ENCODE peak calls at places on chromosomes 4 and X, in seven cellular contexts. P is uterus, Y is ovary, F is AG09309, K is MCF 10A, X is anterior cingulate cortex, N is occipital lobe. W is an unnamed sample.

GRCh38 chr4:118967393-118967792 is 78.7 kb downstream of the SYNPO2 start:
- DNase-seq in F (no peak), X (no peak), Y (no peak), K (peak), P (peak), N (no peak), W (no peak)

GRCh38 chr4:173005912-173006633 is 162.5 kb upstream of the GALNT7 start:
- DNase-seq in K (no peak), Y (no peak), F (no peak), P (peak), N (no peak), X (no peak), W (no peak)

GRCh38 chr4:20319785-20320184 is 68.1 kb downstream of the SLIT2 start:
- DNase-seq in X (no peak), N (no peak), Y (no peak), P (no peak), K (no peak), F (no peak), W (no peak)

GRCh38 chr4:85039526-85039925 is 73.0 kb upstream of the WDFY3 start:
- DNase-seq in X (no peak), N (no peak), K (peak), Y (no peak), F (no peak), P (no peak), W (peak)

GRCh38 chrX:78950157-78950556 is 5.0 kb downstream of the P2RY10 start:
- DNase-seq in Y (no peak), X (no peak), F (no peak), K (no peak), P (no peak), N (no peak), W (no peak)

GRCh38 chrX:18855919-18856644 is 127.8 kb downstream of the PHKA2 start:
- DNase-seq in X (no peak), N (no peak), K (no peak), F (no peak), Y (no peak), P (no peak), W (no peak)

GRCh38 chr4:82988323-82988832 is 22.2 kb downstream of the LIN54 start:
- DNase-seq in Y (no peak), F (peak), K (peak), P (no peak), X (no peak), N (no peak), W (no peak)

GRCh38 chrX:13463608-13464007 is 105.8 kb upstream of the EGFL6 start:
- DNase-seq in F (peak), Y (no peak), K (peak), N (no peak), P (peak), X (no peak), W (peak)

GRCh38 chr4:76615999-76616398 is 181.0 kb downstream of the SHROOM3 start:
- DNase-seq in Y (no peak), N (no peak), P (no peak), X (no peak), F (no peak), K (no peak), W (no peak)

GRCh38 chr4:89511776-89512175 is 204.2 kb upstream of the GPRIN3 start:
- DNase-seq in K (no peak), F (no peak), N (no peak), X (no peak), Y (no peak), P (no peak), W (no peak)

GRCh38 chrX:72306085-72306801 is 529 bp upstream of the CITED1 start:
- DNase-seq in X (no peak), K (no peak), F (no peak), P (no peak), N (no peak), Y (no peak), W (peak)

GRCh38 chrX:119606508-119607389 is 525 bp upstream of the NKRF start:
- DNase-seq in Y (no peak), F (peak), X (no peak), P (no peak), K (no peak), N (no peak), W (no peak)

GRCh38 chrX:135345328-135345645 is 36.0 kb downstream of the ETDC start:
- DNase-seq in N (no peak), Y (peak), K (peak), P (peak), X (no peak), F (peak), W (peak)

GRCh38 chrX:47745386-47745785 is 86.4 kb upstream of the UXT start:
- DNase-seq in Y (no peak), K (no peak), F (no peak), X (no peak), N (no peak), P (no peak), W (no peak)

GRCh38 chrX:129655547-129656248 is 942 bp upstream of the APLN start:
- DNase-seq in X (no peak), F (no peak), P (no peak), Y (no peak), K (peak), N (no peak), W (no peak)

GRCh38 chrX:43595931-43596330 is 60.2 kb upstream of the MAOA start:
- DNase-seq in N (no peak), K (peak), Y (no peak), F (no peak), P (no peak), X (no peak), W (no peak)

GRCh38 chrX:68994135-68994882 is 165.5 kb downstream of the EFNB1 start:
- DNase-seq in N (no peak), Y (no peak), K (no peak), F (no peak), P (no peak), X (no peak), W (no peak)

GRCh38 chrX:82677281-82677680 is 830.8 kb upstream of the POU3F4 start:
- DNase-seq in X (no peak), P (no peak), N (no peak), K (peak), F (no peak), Y (no peak), W (no peak)

GRCh38 chrX:150643271-150643670 is 49.9 kb upstream of the MTMR1 start:
- DNase-seq in P (no peak), F (no peak), K (peak), X (no peak), N (no peak), Y (no peak), W (peak)

GRCh38 chr4:151688003-151688784 is 72.6 kb downstream of the GATB start:
- DNase-seq in K (no peak), N (no peak), Y (no peak), F (no peak), X (no peak), P (no peak), W (no peak)

GRCh38 chr4:85595796-85596559 is 121.0 kb downstream of the ARHGAP24 start:
- DNase-seq in F (no peak), N (no peak), Y (no peak), P (no peak), K (no peak), X (no peak), W (no peak)

W was measured in RKO.